ENCODE peak calls at places on chromosomes 5 and 9, in four cellular contexts. P is astrocyte of the spinal cord; M is KBM-7; Y is activated CD4-positive, alpha-beta memory T cell treated with anti-CD3 and anti-CD28 coated beads for 36 hours. B is an unnamed sample.

GRCh38 chr5:145902421-145902820 is 29.6 kb upstream of the GRXCR2 start:
- DNase-seq in P (no peak), M (no peak), Y (no peak), B (no peak)

GRCh38 chr9:126348911-126349550 is 22.4 kb downstream of the MVB12B start:
- DNase-seq in P (no peak), M (no peak), Y (no peak), B (no peak)

GRCh38 chr9:34566972-34567371 is 22.6 kb downstream of the CNTFR start:
- DNase-seq in P (no peak), M (no peak), Y (no peak), B (no peak)

GRCh38 chr9:34992376-34992951 is 2.9 kb downstream of the DNAJB5 start:
- DNase-seq in P (peak; percentile 92), M (peak; percentile 27), Y (peak; percentile 83), B (peak; percentile 92)

GRCh38 chr5:120463991-120464626 is at the start of gene PRR16:
- DNase-seq in P (peak; percentile 70), M (peak; percentile 65), Y (peak; percentile 11), B (peak; percentile 71)

GRCh38 chr5:56633950-56634349 is 181.4 kb upstream of the MAP3K1 start:
- DNase-seq in P (no peak), M (no peak), Y (no peak), B (no peak)

GRCh38 chr5:26903469-26903868 is 134.9 kb downstream of the CDH9 start:
- DNase-seq in P (no peak), M (no peak), Y (no peak), B (no peak)

GRCh38 chr9:84212224-84212623 is 128.3 kb downstream of the SLC28A3 start:
- DNase-seq in P (no peak), M (no peak), Y (no peak), B (peak; percentile 16)

GRCh38 chr9:131618785-131619184 is 73.5 kb downstream of the PRRT1B start:
- DNase-seq in P (no peak), M (no peak), Y (no peak), B (no peak)

GRCh38 chr9:70563437-70564204 is 149.2 kb upstream of the KLF9 start:
- DNase-seq in P (peak; percentile 91), M (peak; percentile 92), Y (peak; percentile 81), B (peak; percentile 93)

GRCh38 chr5:126746290-126746689 is 30.6 kb upstream of the LMNB1 start:
- DNase-seq in P (no peak), M (no peak), Y (no peak), B (no peak)

GRCh38 chr5:25694805-25695204 is 1050.0 kb upstream of the CDH10 start:
- DNase-seq in P (no peak), M (no peak), Y (no peak), B (no peak)

GRCh38 chr9:81035171-81035570 is 654.2 kb downstream of the TLE1 start:
- DNase-seq in P (peak; percentile 82), M (no peak), Y (no peak), B (peak; percentile 94)

GRCh38 chr9:2727966-2728613 is 10.8 kb downstream of the KCNV2 start:
- DNase-seq in P (peak; percentile 63), M (peak; percentile 77), Y (no peak), B (peak; percentile 84)

GRCh38 chr5:107532182-107532878 is 138.4 kb downstream of the EFNA5 start:
- DNase-seq in P (no peak), M (no peak), Y (no peak), B (no peak)